ENCODE peak calls at places on chromosomes 4 and X, in six cellular contexts. D, P, S, H, U and F are unnamed samples.

GRCh38 chrX:23952984-23953907 is 45.4 kb downstream of the CXorf58 start:
- DNase-seq in D (peak), P (no peak), S (no peak), H (no peak), U (no peak), F (no peak)

GRCh38 chr4:122434285-122434684 is 22.2 kb downstream of the IL2 start:
- DNase-seq in D (no peak), P (no peak), S (no peak), H (no peak), U (no peak), F (no peak)

GRCh38 chr4:152165851-152166250 is 370.0 kb downstream of the FBXW7 start:
- DNase-seq in D (no peak), P (no peak), S (no peak), H (no peak), U (no peak), F (no peak)

GRCh38 chrX:71098302-71098701 is 2.7 kb downstream of the FOXO4 start:
- DNase-seq in D (no peak), P (peak), S (peak), H (peak), U (peak), F (no peak)

GRCh38 chr4:128516568-128516967 is 229.0 kb upstream of the PGRMC2 start:
- DNase-seq in D (no peak), P (peak), S (no peak), H (no peak), U (no peak), F (no peak)

GRCh38 chr4:77787969-77788368 is 31.2 kb downstream of the CNOT6L start:
- DNase-seq in D (no peak), P (no peak), S (no peak), H (no peak), U (no peak), F (no peak)

GRCh38 chr4:10015140-10015753 is 6.0 kb downstream of the SLC2A9 start:
- DNase-seq in D (peak), P (peak), S (peak), H (peak), U (peak), F (peak)

GRCh38 chr4:146029147-146029546 is 90.5 kb upstream of the ZNF827 start:
- DNase-seq in D (no peak), P (no peak), S (no peak), H (no peak), U (no peak), F (no peak)

GRCh38 chrX:143854006-143854405 is 29.9 kb upstream of the UBE2NL start:
- DNase-seq in D (no peak), P (peak), S (no peak), H (no peak), U (no peak), F (peak)

GRCh38 chrX:40266490-40267333 is 169.0 kb upstream of the BCOR start:
- DNase-seq in D (peak), P (peak), S (peak), H (peak), U (peak), F (peak)

GRCh38 chr4:142367326-142368188 is 478.5 kb downstream of the INPP4B start:
- DNase-seq in D (no peak), P (no peak), S (no peak), H (no peak), U (no peak), F (no peak)

GRCh38 chr4:157315968-157316367 is 95.4 kb downstream of the GRIA2 start:
- DNase-seq in D (no peak), P (no peak), S (no peak), H (no peak), U (no peak), F (no peak)

GRCh38 chr4:124065941-124066340 is 646.6 kb downstream of the ANKRD50 start:
- DNase-seq in D (no peak), P (no peak), S (no peak), H (no peak), U (no peak), F (no peak)

GRCh38 chr4:8590546-8590880 is 2.1 kb upstream of the CPZ start:
- DNase-seq in D (no peak), P (no peak), S (no peak), H (no peak), U (no peak), F (no peak)

GRCh38 chrX:78199851-78200250 is 60.4 kb upstream of the TAF9B start:
- DNase-seq in D (no peak), P (no peak), S (no peak), H (no peak), U (no peak), F (peak)

GRCh38 chrX:153494541-153495361 is at the start of gene BGN:
- DNase-seq in D (no peak), P (peak), S (peak), H (peak), U (no peak), F (no peak)

GRCh38 chr4:116501954-116502353 is 583.4 kb downstream of the TRAM1L1 start:
- DNase-seq in D (no peak), P (no peak), S (no peak), H (no peak), U (no peak), F (no peak)

GRCh38 chrX:94831364-94831763 is 1157.4 kb downstream of the FAM133A start:
- DNase-seq in D (no peak), P (no peak), S (no peak), H (no peak), U (no peak), F (no peak)

GRCh38 chr4:176053785-176054184 is 11.9 kb upstream of the WDR17 start:
- DNase-seq in D (no peak), P (peak), S (no peak), H (no peak), U (no peak), F (no peak)

GRCh38 chrX:356385-357034 is 30.2 kb downstream of the PPP2R3B start:
- DNase-seq in D (no peak), P (no peak), S (no peak), H (no peak), U (no peak), F (no peak)

GRCh38 chr4:25859429-25860148 is 3.2 kb downstream of the SEL1L3 start:
- DNase-seq in D (no peak), P (no peak), S (no peak), H (no peak), U (no peak), F (no peak)

GRCh38 chr4:184747034-184747830 is 13.3 kb upstream of the CENPU start:
- DNase-seq in D (no peak), P (no peak), S (no peak), H (no peak), U (peak), F (no peak)

GRCh38 chr4:57020467-57021101 is 41.9 kb downstream of the POLR2B start:
- DNase-seq in D (no peak), P (peak), S (no peak), H (no peak), U (no peak), F (peak)

GRCh38 chrX:1531106-1531890 is 5.7 kb downstream of the P2RY8 start:
- DNase-seq in D (no peak), P (no peak), S (no peak), H (no peak), U (no peak), F (no peak)

GRCh38 chr4:44927361-44928061 is 201.2 kb upstream of the GNPDA2 start:
- DNase-seq in D (peak), P (peak), S (no peak), H (no peak), U (no peak), F (no peak)

GRCh38 chr4:187167126-187167525 is 443.5 kb upstream of the FAT1 start:
- DNase-seq in D (no peak), P (no peak), S (no peak), H (no peak), U (peak), F (no peak)

GRCh38 chr4:48360285-48360965 is 19.1 kb downstream of the SLAIN2 start:
- DNase-seq in D (no peak), P (peak), S (no peak), H (no peak), U (no peak), F (peak)

GRCh38 chrX:70262952-70263567 is 3.1 kb upstream of the P2RY4 start:
- DNase-seq in D (peak), P (peak), S (peak), H (peak), U (peak), F (peak)

DNA sequence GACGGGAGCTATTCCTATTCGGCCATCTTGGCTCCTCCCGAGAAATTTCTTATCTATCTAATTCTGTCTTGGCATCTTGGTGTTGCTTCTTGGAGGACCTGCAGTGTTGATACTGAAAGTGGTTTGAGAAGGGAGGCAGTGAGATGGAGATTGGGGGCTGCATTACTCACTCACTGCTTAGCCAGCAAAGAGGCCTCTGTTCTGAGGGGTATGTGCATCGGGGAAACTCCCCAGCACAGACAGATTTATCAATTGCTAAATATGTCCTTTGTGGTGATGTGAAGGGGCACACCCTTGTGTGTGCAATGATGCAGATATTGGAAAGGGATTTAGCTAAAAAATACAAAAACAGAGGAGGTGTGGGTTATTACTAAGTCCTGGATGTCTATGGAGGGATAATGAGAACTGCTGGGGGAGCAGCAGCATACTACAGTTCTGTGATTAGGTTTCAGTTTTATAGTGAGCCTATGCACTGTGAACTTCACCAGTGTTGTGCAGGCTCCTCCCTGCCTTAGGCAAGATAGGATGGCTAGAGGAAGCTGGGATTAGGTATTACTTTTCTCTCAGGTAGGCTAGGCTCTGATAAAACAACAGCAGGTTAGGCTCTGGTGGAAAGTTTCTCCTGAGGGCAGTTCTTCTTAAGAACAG is 279.0 kb downstream of the HS3ST1 start:
- DNase-seq in D (no peak), P (no peak), S (no peak), H (no peak), U (no peak), F (no peak)
- H3K4me3 ChIP-seq in D (peak), P (no peak), S (no peak), H (no peak), U (no peak), F (no peak)

GRCh38 chrX:41421071-41421729 is 25.9 kb upstream of the NYX start:
- DNase-seq in D (no peak), P (no peak), S (no peak), H (no peak), U (no peak), F (no peak)
- H3K4me3 ChIP-seq in D (no peak), P (no peak), S (peak), H (peak), U (no peak), F (no peak)

DNA sequence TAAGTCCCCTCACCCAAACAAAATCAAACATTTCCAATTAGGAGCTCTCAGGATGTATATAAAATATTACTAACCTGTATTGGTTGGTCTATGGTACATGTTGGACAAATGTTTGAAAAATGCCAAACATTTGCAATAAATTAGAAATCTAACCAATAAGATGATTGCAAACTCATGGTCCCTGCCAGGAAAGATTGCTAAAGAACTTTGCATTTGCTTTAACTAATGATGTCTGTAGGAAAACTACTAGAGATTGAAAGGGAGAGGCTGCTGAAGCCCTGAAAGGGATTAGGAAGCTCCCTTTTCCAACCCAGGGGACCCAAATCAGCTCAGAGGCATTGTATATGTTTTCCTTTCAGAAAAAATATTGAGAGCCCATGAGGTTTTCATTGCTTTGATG is 1.7 kb downstream of the SFRP2 start:
- DNase-seq in D (no peak), P (no peak), S (no peak), H (no peak), U (no peak), F (no peak)
- H3K4me3 ChIP-seq in D (peak), P (no peak), S (no peak), H (no peak), U (no peak), F (no peak)

GRCh38 chr4:62814510-62815047 is 1594.7 kb downstream of the TECRL start:
- DNase-seq in D (no peak), P (no peak), S (no peak), H (no peak), U (no peak), F (no peak)

DNA sequence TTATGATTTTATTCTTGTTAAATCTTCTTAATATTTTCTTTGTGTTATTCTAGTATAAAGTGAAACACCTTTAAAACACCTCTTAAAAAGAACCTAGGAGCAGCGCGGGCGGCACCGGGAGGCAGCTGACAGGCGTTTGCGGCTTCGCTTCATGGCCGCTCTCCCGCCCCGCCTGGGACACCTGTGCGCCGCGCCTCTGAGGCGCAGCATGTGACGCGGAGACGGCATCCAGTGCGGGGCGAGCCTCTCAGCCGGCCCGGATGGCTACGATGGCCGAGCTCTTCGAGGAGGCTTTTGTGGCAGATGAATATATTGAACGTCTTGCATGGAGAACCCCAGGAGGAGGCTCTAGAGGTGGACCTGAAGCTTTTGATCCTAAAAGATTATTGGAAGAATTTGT is 1592.7 kb downstream of the TECRL start:
- DNase-seq in D (no peak), P (no peak), S (no peak), H (no peak), U (no peak), F (no peak)
- H3K4me3 ChIP-seq in D (no peak), P (no peak), S (no peak), H (no peak), U (no peak), F (no peak)

DNA sequence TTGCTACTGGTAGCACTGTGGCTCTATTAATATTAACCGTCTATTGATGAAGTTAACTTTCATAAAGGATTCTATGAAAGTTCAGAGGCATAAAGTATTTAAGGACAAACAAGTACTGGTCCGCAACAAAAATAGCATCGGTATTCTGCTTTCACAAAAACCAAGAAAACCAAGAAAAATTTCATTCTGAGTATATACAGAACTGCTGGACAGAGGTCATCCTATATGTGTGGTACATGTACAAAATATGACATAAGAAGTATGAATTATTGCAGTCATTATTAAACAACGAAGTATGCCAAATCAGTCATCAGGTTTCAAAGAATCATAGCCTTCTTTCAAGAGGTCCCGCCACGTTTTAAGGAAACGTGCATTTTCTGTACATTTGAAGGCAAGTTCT is 2.4 kb downstream of the C4orf46 start:
- DNase-seq in D (no peak), P (no peak), S (no peak), H (no peak), U (no peak), F (no peak)
- H3K4me3 ChIP-seq in D (no peak), P (no peak), S (no peak), H (no peak), U (no peak), F (no peak)

GRCh38 chrX:150569155-150569477 is 695 bp downstream of the MTM1 start:
- DNase-seq in D (no peak), P (peak), S (no peak), H (no peak), U (no peak), F (peak)
- H3K4me3 ChIP-seq in D (peak), P (peak), S (peak), H (peak), U (peak), F (peak)